ENCODE peak calls at places on chromosomes 5 and 9, in ten cellular contexts. J is IMR-90, C is Peyer's patch, R is stomach, P is transverse colon, I is esophagus squamous epithelium, W is heart left ventricle, U is tibial nerve, O is HepG2, D is HCT116. M is an unnamed sample.

GRCh38 chr9:116359958-116360357 is 206.4 kb downstream of the PAPPA start:
- DNase-seq in J (no peak), C (no peak), R (no peak), P (no peak), I (no peak), W (no peak), U (no peak), O (no peak), D (no peak), M (no peak)

GRCh38 chr9:32350682-32351081 is 33.8 kb upstream of the ACO1 start:
- DNase-seq in J (peak), C (no peak), R (no peak), P (no peak), I (no peak), W (no peak), U (no peak), O (peak), D (peak), M (no peak)

GRCh38 chr5:160851481-160851880 is 530 bp downstream of the ATP10B start:
- DNase-seq in J (no peak), C (no peak), R (no peak), P (no peak), I (no peak), W (no peak), U (no peak), O (no peak), D (no peak), M (no peak)

GRCh38 chr9:71716138-71716909 is 52.0 kb downstream of the CEMIP2 start:
- DNase-seq in J (no peak), C (no peak), R (no peak), P (no peak), I (no peak), W (no peak), U (no peak), O (no peak), D (no peak), M (no peak)

GRCh38 chr5:80568251-80568650 is 1.8 kb downstream of the ANKRD34B start:
- DNase-seq in J (no peak), C (no peak), R (no peak), P (no peak), I (no peak), W (no peak), U (no peak), O (no peak), D (no peak), M (no peak)

GRCh38 chr5:12016149-12016740 is 112.0 kb upstream of the CTNND2 start:
- DNase-seq in J (no peak), C (no peak), R (no peak), P (no peak), I (no peak), W (no peak), U (no peak), O (no peak), D (no peak), M (no peak)

GRCh38 chr5:84281383-84281782 is 103.3 kb downstream of the EDIL3 start:
- DNase-seq in J (no peak), C (no peak), R (no peak), P (no peak), I (no peak), W (no peak), U (no peak), O (no peak), D (no peak), M (no peak)

GRCh38 chr9:120348951-120349429 is 231.0 kb downstream of the CDK5RAP2 start:
- DNase-seq in J (peak), C (no peak), R (peak), P (no peak), I (no peak), W (no peak), U (no peak), O (peak), D (peak), M (no peak)

DNA sequence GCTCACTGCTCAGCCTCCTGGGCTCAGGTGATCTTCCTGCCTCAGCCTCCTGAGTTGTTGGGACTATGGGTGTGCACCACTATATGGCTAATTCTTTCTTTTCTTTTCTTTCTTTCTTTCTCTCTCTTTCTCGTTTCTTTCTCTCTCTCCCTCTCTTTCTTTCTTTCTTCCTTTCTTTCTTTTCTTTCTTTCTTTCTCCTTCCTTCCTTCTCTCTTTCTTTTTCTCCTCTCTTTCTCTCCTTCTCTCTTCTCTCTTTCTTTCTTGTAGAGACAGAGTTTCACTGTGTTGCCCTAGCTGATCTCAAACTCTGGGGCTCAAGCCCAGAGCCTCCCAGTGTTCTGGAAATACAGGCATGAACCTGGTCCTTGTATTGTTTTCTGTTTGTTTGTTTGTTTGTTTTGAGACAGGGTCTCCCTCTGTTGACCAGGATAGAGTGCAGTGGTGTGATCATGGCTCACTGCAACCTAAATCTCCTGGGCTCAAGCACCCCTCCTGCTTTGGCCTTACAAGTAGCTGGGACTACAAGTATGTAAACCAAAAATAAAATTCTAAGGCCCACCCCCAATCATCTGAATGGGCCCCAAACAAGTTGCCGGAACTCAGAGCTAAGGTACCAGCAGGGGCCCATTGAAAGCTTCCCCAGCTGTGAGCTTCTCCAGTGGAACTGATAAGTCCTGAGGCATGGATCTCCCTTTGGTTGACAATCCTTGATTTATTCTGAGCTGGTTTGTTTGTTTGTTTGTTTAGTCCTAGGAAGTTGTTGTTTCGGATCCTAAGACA is 11.9 kb upstream of the BTF3 start:
- DNase-seq in J (no peak), C (no peak), R (no peak), P (no peak), I (no peak), W (no peak), U (no peak), O (no peak), D (no peak), M (no peak)
- TF ChIP-seq POLR2A in J (no peak), C (no peak), R (no peak), P (no peak), I (no peak), W (no peak), U (no peak), O (no peak), D (no peak), M (no peak)

DNA sequence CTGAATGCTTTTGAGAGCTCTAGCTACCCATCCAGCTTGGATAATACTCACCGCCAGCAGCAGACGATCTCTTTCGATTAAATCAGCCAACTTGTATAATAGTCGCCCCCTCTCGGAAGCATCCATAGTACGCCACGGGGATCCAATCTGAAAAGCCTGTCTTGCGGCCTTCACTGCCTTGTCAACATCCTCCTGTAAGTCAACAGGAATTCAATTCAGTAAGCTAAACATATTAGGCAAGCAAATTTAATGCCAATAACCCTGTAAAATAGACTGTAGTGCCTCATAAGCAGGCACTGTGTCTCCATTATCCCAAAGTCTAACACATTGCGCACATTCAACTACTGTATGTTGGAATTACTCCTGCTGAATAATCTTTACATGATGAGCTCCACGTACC is 22.0 kb downstream of the ALDH1A1 start:
- DNase-seq in J (no peak), C (no peak), R (no peak), P (no peak), I (no peak), W (no peak), U (no peak), O (no peak), D (no peak), M (no peak)
- TF ChIP-seq CTCF in J (no peak), C (no peak), R (no peak), P (no peak), I (no peak), W (no peak), U (no peak), O (no peak), D (no peak), M (no peak)

DNA sequence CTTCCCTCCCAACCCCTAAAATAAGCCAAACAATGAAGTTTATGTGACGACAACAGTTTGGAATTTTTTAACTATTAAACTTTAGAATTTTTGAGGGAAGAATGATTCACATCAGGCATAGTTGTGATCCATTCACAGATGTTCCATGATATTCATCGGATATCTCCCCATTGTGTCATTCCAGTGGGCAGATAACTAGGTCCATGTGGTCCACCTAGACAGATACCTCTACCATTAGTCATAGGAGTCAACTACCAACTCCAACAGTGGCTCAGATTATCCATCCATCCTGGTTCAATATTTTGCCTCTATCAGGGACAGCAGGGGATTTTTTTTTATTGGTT is 283.0 kb downstream of the ADAMTS6 start:
- DNase-seq in J (peak), C (no peak), R (no peak), P (no peak), I (no peak), W (no peak), U (no peak), O (peak), D (no peak), M (no peak)
- TF ChIP-seq POLR2A in J (no peak), C (no peak), R (no peak), P (no peak), I (no peak), W (no peak), U (no peak), O (no peak), D (no peak), M (no peak)

GRCh38 chr9:123225995-123226394 is 42.4 kb downstream of the STRBP start:
- DNase-seq in J (peak), C (no peak), R (no peak), P (no peak), I (no peak), W (no peak), U (no peak), O (no peak), D (no peak), M (no peak)

GRCh38 chr9:123220127-123220526 is 48.3 kb downstream of the STRBP start:
- DNase-seq in J (no peak), C (no peak), R (no peak), P (no peak), I (no peak), W (no peak), U (no peak), O (no peak), D (no peak), M (no peak)

DNA sequence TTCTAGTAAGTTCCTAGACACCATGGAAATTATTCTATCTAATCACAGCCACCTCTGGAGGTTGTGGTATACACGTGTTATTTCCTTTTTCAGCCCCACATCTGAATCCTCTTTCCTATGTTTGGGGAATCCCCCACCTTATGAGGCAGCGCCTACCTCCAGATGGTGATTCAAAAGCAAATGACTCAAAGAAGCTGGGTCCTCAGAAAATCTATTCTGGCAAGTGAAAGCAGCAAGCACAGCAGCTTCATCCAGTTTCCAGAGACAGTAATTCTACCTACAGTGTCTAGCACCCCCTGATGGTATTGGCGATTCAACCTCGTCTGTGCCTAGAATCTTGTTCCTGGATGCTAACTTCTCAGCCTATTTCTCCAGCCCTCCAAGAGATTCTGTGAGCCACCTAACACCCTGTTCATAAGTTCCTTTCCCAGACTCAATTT is 43.0 kb downstream of the STRBP start:
- DNase-seq in J (peak), C (peak), R (no peak), P (peak), I (no peak), W (no peak), U (no peak), O (peak), D (peak), M (no peak)
- TF ChIP-seq CTCF in J (peak), C (peak), R (no peak), P (peak), I (peak), W (peak), U (no peak), O (peak), D (no peak), M (no peak)

GRCh38 chr5:134003957-134004625 is 684 bp downstream of the VDAC1 start:
- DNase-seq in J (peak), C (peak), R (peak), P (peak), I (no peak), W (peak), U (no peak), O (no peak), D (no peak), M (peak)
- TF ChIP-seq POLR2A in J (peak), C (no peak), R (no peak), P (no peak), I (no peak), W (no peak), U (peak), O (no peak), D (no peak), M (no peak)

GRCh38 chr5:72556351-72557146 is 49.3 kb upstream of the ZNF366 start:
- DNase-seq in J (peak), C (peak), R (peak), P (peak), I (no peak), W (peak), U (peak), O (peak), D (no peak), M (peak)
- TF ChIP-seq CTCF in J (peak), C (no peak), R (no peak), P (no peak), I (no peak), W (no peak), U (no peak), O (peak), D (no peak), M (no peak)

M was measured in lower leg skin.